ENCODE peak calls at places on chromosomes 7 and 10, in four cellular contexts. One of them, this sample, is unnamed.

GRCh38 chr10:91788527-91788926 is 9.7 kb upstream of the TNKS2 start:
- DNase-seq in NCI-H446: no peak
- DNase-seq in activated CD8-positive, alpha-beta T cell treated with anti-CD3 and anti-CD28 coated beads for 36 hours: no peak
- DNase-seq in epithelial cell of esophagus: peak
- DNase-seq in this sample: no peak

GRCh38 chr10:35517431-35518181 is 87.5 kb upstream of the GJD4 start:
- DNase-seq in NCI-H446: peak
- DNase-seq in activated CD8-positive, alpha-beta T cell treated with anti-CD3 and anti-CD28 coated beads for 36 hours: no peak
- DNase-seq in epithelial cell of esophagus: peak
- DNase-seq in this sample: no peak

GRCh38 chr7:74292757-74293576 is 3.8 kb downstream of the CLIP2 start:
- DNase-seq in activated CD8-positive, alpha-beta T cell treated with anti-CD3 and anti-CD28 coated beads for 36 hours: no peak
- DNase-seq in NCI-H446: no peak
- DNase-seq in epithelial cell of esophagus: no peak
- DNase-seq in this sample: no peak

GRCh38 chr7:99407849-99408346 is 499 bp downstream of the PDAP1 start:
- DNase-seq in NCI-H446: peak
- DNase-seq in epithelial cell of esophagus: peak
- DNase-seq in activated CD8-positive, alpha-beta T cell treated with anti-CD3 and anti-CD28 coated beads for 36 hours: peak
- DNase-seq in this sample: no peak

GRCh38 chr7:154676422-154677073 is 326.4 kb downstream of the PAXIP1 start:
- DNase-seq in NCI-H446: no peak
- DNase-seq in activated CD8-positive, alpha-beta T cell treated with anti-CD3 and anti-CD28 coated beads for 36 hours: no peak
- DNase-seq in epithelial cell of esophagus: peak
- DNase-seq in this sample: no peak

GRCh38 chr7:41979834-41980307 is 257.1 kb downstream of the GLI3 start:
- DNase-seq in epithelial cell of esophagus: peak
- DNase-seq in NCI-H446: no peak
- DNase-seq in activated CD8-positive, alpha-beta T cell treated with anti-CD3 and anti-CD28 coated beads for 36 hours: peak
- DNase-seq in this sample: no peak

GRCh38 chr7:3095046-3095445 is 51.4 kb upstream of the CARD11 start:
- DNase-seq in epithelial cell of esophagus: no peak
- DNase-seq in activated CD8-positive, alpha-beta T cell treated with anti-CD3 and anti-CD28 coated beads for 36 hours: peak
- DNase-seq in NCI-H446: no peak
- DNase-seq in this sample: no peak

GRCh38 chr10:34427911-34428216 is 387.2 kb downstream of the PARD3 start:
- DNase-seq in epithelial cell of esophagus: no peak
- DNase-seq in activated CD8-positive, alpha-beta T cell treated with anti-CD3 and anti-CD28 coated beads for 36 hours: no peak
- DNase-seq in NCI-H446: no peak
- DNase-seq in this sample: no peak

GRCh38 chr7:98697485-98698240 is 80.6 kb downstream of the NPTX2 start:
- DNase-seq in activated CD8-positive, alpha-beta T cell treated with anti-CD3 and anti-CD28 coated beads for 36 hours: no peak
- DNase-seq in NCI-H446: no peak
- DNase-seq in epithelial cell of esophagus: no peak
- DNase-seq in this sample: no peak

GRCh38 chr7:108535744-108536143 is 9.8 kb upstream of the PNPLA8 start:
- DNase-seq in NCI-H446: no peak
- DNase-seq in activated CD8-positive, alpha-beta T cell treated with anti-CD3 and anti-CD28 coated beads for 36 hours: no peak
- DNase-seq in epithelial cell of esophagus: no peak
- DNase-seq in this sample: no peak

GRCh38 chr10:123361832-123362231 is 207.6 kb downstream of the BUB3 start:
- DNase-seq in NCI-H446: no peak
- DNase-seq in epithelial cell of esophagus: no peak
- DNase-seq in activated CD8-positive, alpha-beta T cell treated with anti-CD3 and anti-CD28 coated beads for 36 hours: no peak
- DNase-seq in this sample: no peak

GRCh38 chr10:127325506-127325905 is 129.1 kb upstream of the INSYN2A start:
- DNase-seq in NCI-H446: no peak
- DNase-seq in activated CD8-positive, alpha-beta T cell treated with anti-CD3 and anti-CD28 coated beads for 36 hours: no peak
- DNase-seq in epithelial cell of esophagus: no peak
- DNase-seq in this sample: no peak

GRCh38 chr10:33143160-33143728 is 185.2 kb upstream of the ITGB1 start:
- DNase-seq in activated CD8-positive, alpha-beta T cell treated with anti-CD3 and anti-CD28 coated beads for 36 hours: peak
- DNase-seq in NCI-H446: no peak
- DNase-seq in epithelial cell of esophagus: peak
- DNase-seq in this sample: no peak

GRCh38 chr10:119370972-119371703 is 163.8 kb downstream of the GRK5 start:
- DNase-seq in NCI-H446: no peak
- DNase-seq in activated CD8-positive, alpha-beta T cell treated with anti-CD3 and anti-CD28 coated beads for 36 hours: no peak
- DNase-seq in epithelial cell of esophagus: peak
- DNase-seq in this sample: no peak

GRCh38 chr10:43843331-43844101 is 194.8 kb upstream of the ZNF32 start:
- DNase-seq in epithelial cell of esophagus: no peak
- DNase-seq in activated CD8-positive, alpha-beta T cell treated with anti-CD3 and anti-CD28 coated beads for 36 hours: peak
- DNase-seq in NCI-H446: no peak
- DNase-seq in this sample: no peak

GRCh38 chr10:7480742-7481381 is 70.0 kb upstream of the SFMBT2 start:
- DNase-seq in activated CD8-positive, alpha-beta T cell treated with anti-CD3 and anti-CD28 coated beads for 36 hours: peak
- DNase-seq in NCI-H446: no peak
- DNase-seq in epithelial cell of esophagus: no peak
- DNase-seq in this sample: peak

GRCh38 chr7:3951656-3952055 is 650.6 kb downstream of the SDK1 start:
- DNase-seq in NCI-H446: no peak
- DNase-seq in activated CD8-positive, alpha-beta T cell treated with anti-CD3 and anti-CD28 coated beads for 36 hours: no peak
- DNase-seq in epithelial cell of esophagus: no peak
- DNase-seq in this sample: no peak

GRCh38 chr10:95841711-95842498 is 65.9 kb upstream of the CC2D2B start:
- DNase-seq in activated CD8-positive, alpha-beta T cell treated with anti-CD3 and anti-CD28 coated beads for 36 hours: peak
- DNase-seq in epithelial cell of esophagus: peak
- DNase-seq in NCI-H446: peak
- DNase-seq in this sample: no peak